ENCODE peak calls at places on chromosomes 2 and 18, in eight cellular contexts. Q is DMS53, U is neural crest cell, R is HTR-8/SVneo, X is prostate gland, F is HFFc6, I is astrocyte of the hippocampus, E is osteoblast. O is an unnamed sample.

GRCh38 chr2:237628482-237629187 is 1.2 kb downstream of the LRRFIP1 start:
- DNase-seq in Q (no peak), U (no peak), R (no peak), X (no peak), F (no peak), I (no peak), E (peak), O (no peak)

GRCh38 chr18:35096677-35097011 is 55.4 kb downstream of the MAPRE2 start:
- DNase-seq in Q (no peak), U (no peak), R (no peak), X (no peak), F (no peak), I (no peak), E (no peak), O (no peak)

GRCh38 chr2:59790186-59791142 is 763.0 kb downstream of the BCL11A start:
- DNase-seq in Q (no peak), U (no peak), R (no peak), X (no peak), F (no peak), I (no peak), E (no peak), O (no peak)

GRCh38 chr2:145548479-145548878 is 1028.6 kb upstream of the ZEB2 start:
- DNase-seq in Q (no peak), U (no peak), R (no peak), X (no peak), F (no peak), I (no peak), E (no peak), O (no peak)

GRCh38 chr18:57759650-57760049 is 43.5 kb downstream of the ATP8B1 start:
- DNase-seq in Q (no peak), U (no peak), R (no peak), X (no peak), F (no peak), I (no peak), E (peak), O (no peak)

GRCh38 chr2:168470880-168471475 is 14.9 kb downstream of the CERS6 start:
- DNase-seq in Q (no peak), U (no peak), R (no peak), X (no peak), F (no peak), I (no peak), E (no peak), O (no peak)

GRCh38 chr2:25309402-25309801 is 32.3 kb downstream of the DNMT3A start:
- DNase-seq in Q (peak), U (peak), R (peak), X (no peak), F (peak), I (peak), E (no peak), O (peak)

GRCh38 chr2:109067829-109068152 is 61.2 kb upstream of the SH3RF3 start:
- DNase-seq in Q (no peak), U (no peak), R (no peak), X (no peak), F (no peak), I (no peak), E (no peak), O (no peak)

GRCh38 chr2:102139851-102140250 is 2.7 kb upstream of the IL1R1 start:
- DNase-seq in Q (no peak), U (no peak), R (no peak), X (no peak), F (no peak), I (no peak), E (no peak), O (no peak)

GRCh38 chr2:75702593-75702992 is 8.1 kb downstream of the GCFC2 start:
- DNase-seq in Q (no peak), U (no peak), R (no peak), X (no peak), F (no peak), I (no peak), E (no peak), O (no peak)

GRCh38 chr18:22962004-22962403 is 28.9 kb downstream of the RBBP8 start:
- DNase-seq in Q (no peak), U (no peak), R (no peak), X (no peak), F (no peak), I (no peak), E (no peak), O (no peak)

GRCh38 chr2:152648336-152648735 is 68.9 kb downstream of the PRPF40A start:
- DNase-seq in Q (peak), U (no peak), R (no peak), X (no peak), F (no peak), I (peak), E (no peak), O (no peak)

GRCh38 chr2:206323033-206323432 is 48.6 kb downstream of the ZDBF2 start:
- DNase-seq in Q (no peak), U (no peak), R (no peak), X (no peak), F (no peak), I (no peak), E (no peak), O (no peak)

GRCh38 chr2:218857371-218858137 is 2.1 kb upstream of the WNT6 start:
- DNase-seq in Q (no peak), U (no peak), R (no peak), X (no peak), F (no peak), I (no peak), E (peak), O (no peak)

GRCh38 chr18:8776013-8776515 is 70.7 kb downstream of the MTCL1 start:
- DNase-seq in Q (no peak), U (no peak), R (no peak), X (no peak), F (no peak), I (no peak), E (peak), O (no peak)

GRCh38 chr2:60961457-60961856 is 56.1 kb upstream of the PEX13 start:
- DNase-seq in Q (no peak), U (no peak), R (no peak), X (no peak), F (peak), I (no peak), E (no peak), O (no peak)

GRCh38 chr2:197813093-197813787 is 8.8 kb downstream of the PLCL1 start:
- DNase-seq in Q (peak), U (no peak), R (no peak), X (no peak), F (peak), I (peak), E (no peak), O (no peak)

GRCh38 chr18:61605376-61606067 is 272.3 kb downstream of the CDH20 start:
- DNase-seq in Q (no peak), U (no peak), R (no peak), X (no peak), F (no peak), I (no peak), E (no peak), O (no peak)

GRCh38 chr2:127422631-127423475 is 4.6 kb downstream of the PROC start:
- DNase-seq in Q (peak), U (no peak), R (no peak), X (no peak), F (no peak), I (peak), E (peak), O (peak)

GRCh38 chr2:145091967-145092366 is 572.0 kb upstream of the ZEB2 start:
- DNase-seq in Q (no peak), U (no peak), R (no peak), X (no peak), F (no peak), I (no peak), E (no peak), O (no peak)

GRCh38 chr2:579351-579886 is 97.8 kb downstream of the TMEM18 start:
- DNase-seq in Q (no peak), U (no peak), R (no peak), X (no peak), F (no peak), I (no peak), E (no peak), O (peak)

GRCh38 chr2:101341901-101342624 is 33.6 kb upstream of the RNF149 start:
- DNase-seq in Q (peak), U (peak), R (peak), X (peak), F (peak), I (peak), E (peak), O (peak)

GRCh38 chr2:151028691-151029176 is 232.9 kb downstream of the RBM43 start:
- DNase-seq in Q (no peak), U (no peak), R (no peak), X (no peak), F (no peak), I (no peak), E (no peak), O (no peak)

GRCh38 chr2:206379321-206379720 is 64.0 kb upstream of the ADAM23 start:
- DNase-seq in Q (no peak), U (no peak), R (no peak), X (no peak), F (no peak), I (no peak), E (no peak), O (no peak)

GRCh38 chr2:190765386-190766173 is 115.0 kb upstream of the GLS start:
- DNase-seq in Q (no peak), U (no peak), R (peak), X (no peak), F (peak), I (peak), E (peak), O (no peak)

GRCh38 chr2:105114551-105114950 is 76.7 kb downstream of the MRPS9 start:
- DNase-seq in Q (peak), U (no peak), R (peak), X (no peak), F (peak), I (peak), E (peak), O (no peak)

GRCh38 chr2:30074023-30074422 is 72.8 kb upstream of the YPEL5 start:
- DNase-seq in Q (no peak), U (no peak), R (no peak), X (no peak), F (no peak), I (no peak), E (no peak), O (no peak)

GRCh38 chr2:175147196-175147595 is 20.8 kb downstream of the ATF2 start:
- DNase-seq in Q (no peak), U (no peak), R (no peak), X (no peak), F (no peak), I (no peak), E (no peak), O (no peak)

GRCh38 chr2:100182494-100183355 is 40.3 kb upstream of the AFF3 start:
- DNase-seq in Q (no peak), U (no peak), R (no peak), X (no peak), F (no peak), I (peak), E (no peak), O (no peak)

GRCh38 chr2:20675701-20676352 is 8.9 kb downstream of the GDF7 start:
- DNase-seq in Q (peak), U (no peak), R (peak), X (no peak), F (no peak), I (no peak), E (peak), O (no peak)

GRCh38 chr2:54570925-54571694 is 115.0 kb downstream of the SPTBN1 start:
- DNase-seq in Q (peak), U (no peak), R (peak), X (no peak), F (peak), I (peak), E (peak), O (peak)

GRCh38 chr2:46821600-46821999 is 94.0 kb downstream of the MCFD2 start:
- DNase-seq in Q (no peak), U (no peak), R (no peak), X (no peak), F (no peak), I (no peak), E (no peak), O (no peak)

GRCh38 chr2:207768891-207769596 is 662 bp downstream of the FZD5 start:
- DNase-seq in Q (peak), U (no peak), R (peak), X (peak), F (no peak), I (peak), E (peak), O (no peak)

O was measured in CD8-positive, alpha-beta T cell.